ENCODE peak calls at places on chromosomes 5 and 9, in eight cellular contexts. C is heart left ventricle; Y is CD4-positive, CD25-positive, alpha-beta regulatory T cell; D is transverse colon; I is osteoblast; G is HepG2; H is fibroblast of lung; Q is lower lobe of right lung. X is an unnamed sample.

GRCh38 chr9:109742759-109743388 is 37.1 kb upstream of the PALM2AKAP2 start:
- DNase-seq in I (no peak), Q (no peak), D (no peak), H (peak; percentile 21), G (no peak), Y (no peak), C (no peak), X (no peak)

GRCh38 chr5:76383126-76383825 is 19.8 kb upstream of the IQGAP2 start:
- DNase-seq in H (no peak), D (no peak), Q (no peak), C (no peak), G (no peak), Y (peak; percentile 72), I (no peak), X (no peak)

GRCh38 chr9:17318821-17319320 is 184.0 kb downstream of the CNTLN start:
- DNase-seq in I (peak; percentile 52), H (no peak), D (no peak), C (no peak), Q (no peak), Y (no peak), G (no peak), X (no peak)

GRCh38 chr5:33649801-33650482 is 209.2 kb downstream of the TARS1 start:
- DNase-seq in D (no peak), I (peak; percentile 84), G (no peak), C (no peak), Q (no peak), Y (no peak), H (peak; percentile 33), X (no peak)

GRCh38 chr5:2330325-2330724 is 421.2 kb downstream of the IRX2 start:
- DNase-seq in Y (no peak), C (no peak), D (no peak), H (no peak), I (peak; percentile 34), Q (no peak), G (no peak), X (no peak)

GRCh38 chr5:137205237-137205636 is 293.9 kb downstream of the SPOCK1 start:
- DNase-seq in G (no peak), I (no peak), H (no peak), Q (no peak), D (no peak), C (no peak), Y (no peak), X (no peak)

GRCh38 chr9:33619666-33620404 is 95.8 kb downstream of the ANKRD18B start:
- DNase-seq in D (no peak), Q (no peak), I (peak; percentile 65), Y (no peak), H (peak; percentile 94), G (peak; percentile 40), C (no peak), X (no peak)

GRCh38 chr5:68110264-68110663 is 105.3 kb upstream of the PIK3R1 start:
- DNase-seq in G (no peak), D (no peak), Y (no peak), I (no peak), C (no peak), Q (no peak), H (no peak), X (no peak)

GRCh38 chr5:7813007-7813406 is 37.9 kb downstream of the CFAP90 start:
- DNase-seq in D (no peak), G (no peak), H (no peak), C (no peak), Y (no peak), I (no peak), Q (no peak), X (no peak)

GRCh38 chr5:7816535-7816901 is 34.4 kb downstream of the CFAP90 start:
- DNase-seq in G (no peak), C (no peak), H (no peak), I (no peak), Q (no peak), Y (no peak), D (no peak), X (no peak)

GRCh38 chr5:7813576-7813975 is 37.4 kb downstream of the CFAP90 start:
- DNase-seq in Y (no peak), G (no peak), D (no peak), Q (no peak), C (no peak), I (no peak), H (no peak), X (no peak)

GRCh38 chr5:7814816-7815215 is 36.1 kb downstream of the CFAP90 start:
- DNase-seq in H (no peak), C (no peak), D (no peak), I (no peak), Y (no peak), Q (no peak), G (no peak), X (no peak)

DNA sequence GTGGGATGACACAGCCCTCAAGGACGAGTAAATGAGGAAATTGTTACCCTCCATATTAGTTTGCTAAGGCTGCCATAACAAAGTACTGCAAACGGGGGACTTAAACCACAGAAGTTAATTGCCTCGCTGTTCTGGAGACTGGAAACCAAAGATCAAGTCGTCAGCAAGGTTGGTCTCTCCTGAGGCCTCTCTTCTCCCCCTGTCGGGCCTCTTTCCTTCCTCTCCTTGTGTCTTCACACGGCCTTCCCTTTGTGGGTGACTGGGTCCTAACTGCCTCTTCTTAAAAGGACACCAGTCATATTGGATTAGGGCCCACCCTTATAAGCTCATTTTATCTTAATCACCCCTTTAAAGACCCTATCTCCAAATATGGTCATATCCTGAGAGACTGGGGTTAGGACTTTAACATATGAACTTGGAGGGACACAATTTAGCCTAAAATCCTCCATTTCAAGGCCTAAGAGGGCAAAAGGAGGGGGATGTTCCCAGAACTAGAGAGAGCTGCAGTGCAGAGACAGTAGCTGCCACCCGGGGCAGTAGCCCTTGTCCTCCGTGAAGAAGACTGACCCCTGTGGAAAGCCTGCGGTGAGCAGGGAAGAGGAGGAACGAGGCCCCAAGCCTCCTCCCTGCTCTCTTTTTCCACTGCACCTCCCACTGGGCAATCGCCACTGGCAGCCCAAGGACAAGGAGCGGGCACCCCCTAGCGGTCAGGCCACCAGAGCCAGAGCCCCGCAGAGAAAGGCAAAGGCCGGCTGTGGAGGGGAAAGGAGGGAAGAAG is 35.0 kb downstream of the CFAP90 start:
- DNase-seq in Q (peak; percentile 86), Y (peak; percentile 39), I (peak; percentile 92), C (peak; percentile 80), D (peak; percentile 74), G (peak; percentile 70), H (peak; percentile 55), X (peak; percentile 15)
- H3K4me3 ChIP-seq in Q (no peak overlapping the region), Y (no peak overlapping the region), I (no peak overlapping the region), C (no peak overlapping the region), D (no peak overlapping the region), G (no peak overlapping the region), H (no peak overlapping the region), X (no peak overlapping the region)

GRCh38 chr9:13493697-13494096 is 214.2 kb upstream of the MPDZ start:
- DNase-seq in D (no peak), Q (no peak), C (no peak), H (no peak), Y (no peak), G (no peak), I (no peak), X (no peak)

GRCh38 chr9:13487936-13488335 is 208.4 kb upstream of the MPDZ start:
- DNase-seq in G (no peak), D (no peak), Q (no peak), H (no peak), I (no peak), C (no peak), Y (no peak), X (no peak)

GRCh38 chr9:13491493-13492424 is 212.3 kb upstream of the MPDZ start:
- DNase-seq in H (no peak), D (no peak), Q (no peak), G (no peak), I (no peak), C (no peak), Y (no peak), X (no peak)

GRCh38 chr9:13487498-13487897 is 208.0 kb upstream of the MPDZ start:
- DNase-seq in I (no peak), D (no peak), G (no peak), C (no peak), Q (no peak), H (no peak), Y (no peak), X (no peak)

GRCh38 chr9:13491138-13491492 is 211.6 kb upstream of the MPDZ start:
- DNase-seq in G (no peak), D (no peak), Q (no peak), H (peak; percentile 12), C (no peak), I (no peak), Y (no peak), X (no peak)
- H3K4me3 ChIP-seq in G (no peak overlapping the region), D (no peak overlapping the region), Q (no peak overlapping the region), H (no peak overlapping the region), C (no peak overlapping the region), I (no peak overlapping the region), Y (no peak overlapping the region), X (no peak overlapping the region)

GRCh38 chr9:107587175-107587963 is 97.8 kb upstream of the KLF4 start:
- DNase-seq in Q (peak; percentile 67), Y (no peak), H (no peak), D (peak; percentile 88), C (peak; percentile 65), G (no peak), I (peak; percentile 53), X (no peak)
- H3K4me3 ChIP-seq in Q (peak overlapping the region; percentile 29), Y (no peak overlapping the region), H (no peak overlapping the region), D (peak overlapping the region; percentile 8), C (peak overlapping the region; percentile 34), G (peak overlapping the region; percentile 26), I (peak overlapping the region; percentile 59), X (no peak overlapping the region)

GRCh38 chr5:101788797-101789196 is 507.3 kb downstream of the SLCO4C1 start:
- DNase-seq in I (no peak), C (no peak), Y (no peak), G (no peak), D (no peak), H (no peak), Q (no peak), X (no peak)

GRCh38 chr5:101782352-101783087 is 513.6 kb downstream of the SLCO4C1 start:
- DNase-seq in Y (no peak), H (no peak), C (no peak), G (no peak), I (peak; percentile 23), D (no peak), Q (no peak), X (no peak)

GRCh38 chr5:101785090-101785489 is 511.0 kb downstream of the SLCO4C1 start:
- DNase-seq in C (no peak), G (no peak), H (no peak), Q (no peak), Y (no peak), I (no peak), D (no peak), X (no peak)

DNA sequence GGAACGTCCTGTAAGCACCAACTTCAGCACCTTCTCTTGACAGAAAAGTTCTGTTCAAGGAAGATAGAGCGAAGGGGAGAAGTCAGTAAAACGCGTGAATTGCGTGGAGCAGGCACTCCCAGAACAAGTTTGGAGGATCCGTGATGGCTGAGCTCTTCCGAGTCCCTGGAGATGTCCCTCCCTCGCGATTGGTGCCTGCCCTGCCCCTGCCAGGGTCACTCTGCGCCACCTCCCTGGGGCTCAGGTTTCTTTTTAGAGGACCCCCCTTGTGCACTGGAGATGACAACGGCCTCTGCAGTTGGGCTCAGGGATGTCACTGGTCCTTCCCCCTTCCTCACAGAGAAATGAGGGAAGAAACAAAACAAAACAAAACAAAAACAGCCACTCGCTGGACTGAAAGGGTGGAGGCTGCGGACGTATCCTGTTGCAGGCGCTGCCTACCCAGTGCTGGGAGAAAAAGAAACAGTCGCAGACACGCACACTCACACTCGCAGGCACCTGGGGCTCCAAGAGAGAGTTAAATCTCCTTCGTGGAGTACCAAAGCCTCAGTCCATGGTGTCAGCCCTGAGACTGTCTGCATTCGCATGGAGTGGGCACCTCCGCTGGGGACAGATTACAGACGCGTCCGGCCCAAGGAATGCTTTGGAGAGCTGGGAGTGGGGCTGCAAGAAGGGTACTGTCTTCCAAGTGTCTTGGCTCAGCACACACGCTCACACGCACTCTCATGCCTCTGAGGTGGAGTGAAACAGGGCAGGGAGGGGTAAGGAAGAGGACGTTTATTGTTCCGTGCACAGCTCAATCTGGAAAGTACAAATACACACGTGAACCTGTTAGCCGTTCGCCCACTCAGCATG is 512.6 kb downstream of the SLCO4C1 start:
- DNase-seq in Q (no peak), H (peak; percentile 0), Y (no peak), I (no peak), D (no peak), G (no peak), C (no peak), X (no peak)
- H3K4me3 ChIP-seq in Q (peak overlapping the region; percentile 40), H (no peak overlapping the region), Y (no peak overlapping the region), I (peak overlapping the region; percentile 11), D (no peak overlapping the region), G (no peak overlapping the region), C (peak overlapping the region; percentile 32), X (no peak overlapping the region)